ENCODE peak calls at places on chromosomes 6 and 20, in five cellular contexts. One of them, this sample, is unnamed.

GRCh38 chr6:142297996-142298753 is 3.6 kb upstream of the ADGRG6 start:
- DNase-seq in breast epithelium: no peak
- DNase-seq in GM06990: no peak
- DNase-seq in psoas muscle: no peak
- DNase-seq in keratinocyte: peak; percentile 61
- DNase-seq in this sample: no peak

GRCh38 chr20:46955601-46956556 is 61.2 kb downstream of the EYA2 start:
- DNase-seq in psoas muscle: no peak
- DNase-seq in keratinocyte: no peak
- DNase-seq in GM06990: no peak
- DNase-seq in breast epithelium: no peak
- DNase-seq in this sample: no peak

GRCh38 chr6:39530201-39530759 is 194.9 kb downstream of the KIF6 start:
- DNase-seq in breast epithelium: no peak
- DNase-seq in keratinocyte: no peak
- DNase-seq in psoas muscle: no peak
- DNase-seq in GM06990: peak; percentile 55
- DNase-seq in this sample: peak; percentile 88

GRCh38 chr6:19837511-19838441 is 606 bp downstream of the ID4 start:
- DNase-seq in keratinocyte: no peak
- DNase-seq in GM06990: no peak
- DNase-seq in breast epithelium: peak; percentile 37
- DNase-seq in psoas muscle: peak; percentile 48
- DNase-seq in this sample: no peak

GRCh38 chr6:1720620-1721322 is 111.1 kb downstream of the FOXC1 start:
- DNase-seq in psoas muscle: no peak
- DNase-seq in keratinocyte: no peak
- DNase-seq in breast epithelium: no peak
- DNase-seq in GM06990: no peak
- DNase-seq in this sample: no peak

GRCh38 chr20:35025116-35025515 is 67.5 kb downstream of the TRPC4AP start:
- DNase-seq in keratinocyte: no peak
- DNase-seq in psoas muscle: no peak
- DNase-seq in breast epithelium: no peak
- DNase-seq in GM06990: no peak
- DNase-seq in this sample: no peak

GRCh38 chr6:11428351-11428750 is 109.2 kb upstream of the TMEM170B start:
- DNase-seq in keratinocyte: no peak
- DNase-seq in breast epithelium: no peak
- DNase-seq in GM06990: no peak
- DNase-seq in psoas muscle: no peak
- DNase-seq in this sample: peak; percentile 53

GRCh38 chr6:70162972-70163371 is 139.9 kb downstream of the COL9A1 start:
- DNase-seq in psoas muscle: no peak
- DNase-seq in keratinocyte: no peak
- DNase-seq in breast epithelium: no peak
- DNase-seq in GM06990: no peak
- DNase-seq in this sample: no peak

GRCh38 chr6:44176935-44177509 is 18.4 kb downstream of the CAPN11 start:
- DNase-seq in GM06990: peak; percentile 70
- DNase-seq in breast epithelium: no peak
- DNase-seq in keratinocyte: no peak
- DNase-seq in psoas muscle: no peak
- DNase-seq in this sample: peak; percentile 80

GRCh38 chr20:18694071-18694470 is 106.2 kb downstream of the DTD1 start:
- DNase-seq in psoas muscle: no peak
- DNase-seq in keratinocyte: no peak
- DNase-seq in GM06990: no peak
- DNase-seq in breast epithelium: no peak
- DNase-seq in this sample: no peak

GRCh38 chr20:4161447-4162251 is 146.3 kb upstream of the RNF24 start:
- DNase-seq in keratinocyte: no peak
- DNase-seq in psoas muscle: no peak
- DNase-seq in breast epithelium: peak; percentile 40
- DNase-seq in GM06990: no peak
- DNase-seq in this sample: no peak

GRCh38 chr6:39646751-39647420 is 78.3 kb downstream of the KIF6 start:
- DNase-seq in GM06990: no peak
- DNase-seq in breast epithelium: no peak
- DNase-seq in psoas muscle: no peak
- DNase-seq in keratinocyte: no peak
- DNase-seq in this sample: no peak

GRCh38 chr6:125245523-125246264 is 56.1 kb downstream of the HDDC2 start:
- DNase-seq in keratinocyte: no peak
- DNase-seq in psoas muscle: no peak
- DNase-seq in GM06990: no peak
- DNase-seq in breast epithelium: no peak
- DNase-seq in this sample: no peak

GRCh38 chr6:157961116-157961515 is 20.5 kb upstream of the SYNJ2 start:
- DNase-seq in keratinocyte: no peak
- DNase-seq in GM06990: no peak
- DNase-seq in psoas muscle: no peak
- DNase-seq in breast epithelium: no peak
- DNase-seq in this sample: no peak

GRCh38 chr6:156449128-156449527 is 328.1 kb upstream of the ARID1B start:
- DNase-seq in GM06990: no peak
- DNase-seq in keratinocyte: no peak
- DNase-seq in breast epithelium: peak; percentile 42
- DNase-seq in psoas muscle: no peak
- DNase-seq in this sample: no peak

GRCh38 chr6:147507162-147508072 is 1.1 kb upstream of the SAMD5 start:
- DNase-seq in GM06990: peak; percentile 3
- DNase-seq in psoas muscle: no peak
- DNase-seq in breast epithelium: no peak
- DNase-seq in keratinocyte: no peak
- DNase-seq in this sample: no peak

GRCh38 chr6:132190097-132190814 is 211.0 kb downstream of the MOXD1 start:
- DNase-seq in breast epithelium: no peak
- DNase-seq in psoas muscle: no peak
- DNase-seq in GM06990: no peak
- DNase-seq in keratinocyte: no peak
- DNase-seq in this sample: peak; percentile 11

GRCh38 chr6:161922631-161923119 is 648.8 kb upstream of the AGPAT4 start:
- DNase-seq in keratinocyte: no peak
- DNase-seq in psoas muscle: peak; percentile 33
- DNase-seq in breast epithelium: peak; percentile 21
- DNase-seq in GM06990: no peak
- DNase-seq in this sample: peak; percentile 40

GRCh38 chr20:58580493-58580835 is 65.3 kb upstream of the APCDD1L start:
- DNase-seq in breast epithelium: no peak
- DNase-seq in GM06990: no peak
- DNase-seq in psoas muscle: no peak
- DNase-seq in keratinocyte: no peak
- DNase-seq in this sample: no peak

GRCh38 chr6:10403385-10404106 is 11.3 kb downstream of the TFAP2A start:
- DNase-seq in GM06990: no peak
- DNase-seq in keratinocyte: peak; percentile 88
- DNase-seq in breast epithelium: no peak
- DNase-seq in psoas muscle: no peak
- DNase-seq in this sample: no peak

GRCh38 chr6:22383016-22383415 is 86.2 kb upstream of the PRL start:
- DNase-seq in GM06990: no peak
- DNase-seq in keratinocyte: no peak
- DNase-seq in psoas muscle: no peak
- DNase-seq in breast epithelium: no peak
- DNase-seq in this sample: no peak

GRCh38 chr6:21240709-21241108 is 352.8 kb upstream of the SOX4 start:
- DNase-seq in breast epithelium: no peak
- DNase-seq in GM06990: no peak
- DNase-seq in psoas muscle: no peak
- DNase-seq in keratinocyte: no peak
- DNase-seq in this sample: no peak

GRCh38 chr6:53201270-53201669 is 52.6 kb upstream of the GCM1 start:
- DNase-seq in breast epithelium: no peak
- DNase-seq in psoas muscle: no peak
- DNase-seq in keratinocyte: no peak
- DNase-seq in GM06990: no peak
- DNase-seq in this sample: peak; percentile 9
- TF ChIP-seq CTCF in breast epithelium: no peak
- TF ChIP-seq CTCF in psoas muscle: no peak
- TF ChIP-seq CTCF in keratinocyte: no peak
- TF ChIP-seq CTCF in GM06990: no peak
- TF ChIP-seq CTCF in this sample: no peak

GRCh38 chr20:53828673-53829085 is 235.0 kb upstream of the ZNF217 start:
- DNase-seq in keratinocyte: no peak
- DNase-seq in psoas muscle: no peak
- DNase-seq in GM06990: no peak
- DNase-seq in breast epithelium: peak; percentile 43
- DNase-seq in this sample: no peak
- H3K4me3 ChIP-seq in keratinocyte: peak overlapping the region; percentile 4
- H3K4me3 ChIP-seq in psoas muscle: peak overlapping the region; percentile 46
- H3K4me3 ChIP-seq in GM06990: peak overlapping the region; percentile 15
- H3K4me3 ChIP-seq in breast epithelium: peak overlapping the region; percentile 12
- H3K4me3 ChIP-seq in this sample: peak overlapping the region; percentile 65

GRCh38 chr6:145733207-145733606 is 2.1 kb downstream of the EPM2A start:
- DNase-seq in GM06990: no peak
- DNase-seq in breast epithelium: no peak
- DNase-seq in psoas muscle: no peak
- DNase-seq in keratinocyte: no peak
- DNase-seq in this sample: no peak

GRCh38 chr6:145733770-145734169 is 1.6 kb downstream of the EPM2A start:
- DNase-seq in keratinocyte: no peak
- DNase-seq in GM06990: no peak
- DNase-seq in psoas muscle: no peak
- DNase-seq in breast epithelium: no peak
- DNase-seq in this sample: no peak

GRCh38 chr6:145736854-145737181 is 1.5 kb upstream of the EPM2A start:
- DNase-seq in breast epithelium: no peak
- DNase-seq in GM06990: no peak
- DNase-seq in keratinocyte: no peak
- DNase-seq in psoas muscle: no peak
- DNase-seq in this sample: no peak

GRCh38 chr6:145734486-145735355 is 599 bp downstream of the EPM2A start:
- DNase-seq in GM06990: peak; percentile 88
- DNase-seq in psoas muscle: peak; percentile 89
- DNase-seq in breast epithelium: peak; percentile 75
- DNase-seq in keratinocyte: no peak
- DNase-seq in this sample: peak; percentile 93

DNA sequence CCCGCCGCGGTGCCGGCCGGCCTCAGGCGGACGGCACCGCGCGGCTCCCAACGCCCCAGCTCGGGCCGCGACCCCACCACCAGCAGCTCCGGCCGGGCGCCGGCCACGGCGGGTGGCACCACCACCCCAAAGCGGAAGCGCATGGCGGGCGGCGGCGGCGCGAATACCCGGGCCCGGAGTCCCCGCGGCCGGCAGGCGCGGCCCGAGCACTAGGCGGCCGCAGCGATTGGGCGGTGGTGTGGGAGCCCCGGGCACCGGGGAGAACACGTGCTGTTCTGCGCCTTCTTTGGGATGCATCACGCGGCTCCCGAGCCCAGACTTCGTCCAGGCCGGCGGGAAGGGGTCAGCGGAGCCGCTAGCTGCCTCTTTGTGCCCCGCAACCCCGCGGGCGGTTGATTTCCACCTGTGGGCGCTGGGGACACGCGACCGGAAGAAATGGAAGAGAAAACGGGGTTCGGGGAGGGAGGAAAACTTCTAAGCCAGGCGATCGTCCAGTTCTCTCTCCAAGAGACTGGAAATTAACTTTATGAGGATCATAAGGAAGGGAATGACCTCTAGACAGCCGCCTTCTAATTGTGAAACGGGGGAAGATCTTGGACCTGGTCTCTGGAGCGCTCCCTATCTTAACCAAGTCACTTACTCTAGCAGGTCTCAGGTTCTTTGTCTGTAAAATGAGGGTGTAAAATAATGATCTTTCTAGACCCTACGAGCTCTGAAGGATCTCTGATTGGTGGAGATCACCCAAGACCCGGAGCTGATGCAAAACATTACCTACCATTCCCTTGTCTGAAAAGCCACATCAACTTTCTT is at the start of gene EPM2A:
- DNase-seq in GM06990: peak; percentile 84
- DNase-seq in psoas muscle: peak; percentile 91
- DNase-seq in keratinocyte: no peak
- DNase-seq in breast epithelium: peak; percentile 68
- DNase-seq in this sample: peak; percentile 94
- TF ChIP-seq CTCF in GM06990: no peak
- TF ChIP-seq CTCF in psoas muscle: no peak
- TF ChIP-seq CTCF in keratinocyte: no peak
- TF ChIP-seq CTCF in breast epithelium: peak; percentile 26
- TF ChIP-seq CTCF in this sample: no peak

GRCh38 chr20:17505664-17506517 is 25.3 kb downstream of the BFSP1 start:
- DNase-seq in psoas muscle: no peak
- DNase-seq in GM06990: no peak
- DNase-seq in keratinocyte: peak; percentile 82
- DNase-seq in breast epithelium: no peak
- DNase-seq in this sample: no peak
- H3K4me3 ChIP-seq in psoas muscle: peak overlapping the region; percentile 63
- H3K4me3 ChIP-seq in GM06990: peak overlapping the region; percentile 62
- H3K4me3 ChIP-seq in keratinocyte: no peak overlapping the region
- H3K4me3 ChIP-seq in breast epithelium: no peak overlapping the region
- H3K4me3 ChIP-seq in this sample: no peak overlapping the region